ENCODE peak calls at places on chromosomes 16 and 17, in nine cellular contexts. R, U, P, T, L, K, W, N and C are unnamed samples.

GRCh38 chr16:27048316-27048715 is 18.4 kb upstream of the C16orf82 start:
- DNase-seq in R (no peak), U (no peak), P (no peak), T (no peak), L (no peak), K (no peak), W (no peak), N (peak), C (no peak)

GRCh38 chr16:48597563-48598392 is 12.2 kb downstream of the N4BP1 start:
- DNase-seq in R (no peak), U (peak), P (no peak), T (no peak), L (peak), K (no peak), W (no peak), N (no peak), C (peak)

GRCh38 chr17:77366558-77367245 is 225.9 kb downstream of the SEC14L1 start:
- DNase-seq in R (peak), U (peak), P (no peak), T (peak), L (peak), K (peak), W (no peak), N (peak), C (peak)

GRCh38 chr16:79380990-79381389 is 219.5 kb downstream of the MAF start:
- DNase-seq in R (no peak), U (no peak), P (no peak), T (no peak), L (peak), K (no peak), W (no peak), N (no peak), C (peak)

GRCh38 chr17:57266842-57267241 is 10.5 kb downstream of the MSI2 start:
- DNase-seq in R (no peak), U (no peak), P (no peak), T (no peak), L (no peak), K (no peak), W (no peak), N (no peak), C (no peak)

GRCh38 chr17:66737524-66737923 is 97.4 kb upstream of the CACNG5 start:
- DNase-seq in R (peak), U (peak), P (peak), T (no peak), L (peak), K (peak), W (no peak), N (peak), C (no peak)

GRCh38 chr16:66996324-66996982 is 8.1 kb downstream of the CES4A start:
- DNase-seq in R (peak), U (peak), P (peak), T (peak), L (peak), K (peak), W (no peak), N (peak), C (peak)

GRCh38 chr16:50802000-50802399 is 60.1 kb downstream of the CYLD start:
- DNase-seq in R (no peak), U (peak), P (no peak), T (no peak), L (peak), K (no peak), W (no peak), N (peak), C (peak)

GRCh38 chr16:31475949-31476304 is 4.0 kb downstream of the TGFB1I1 start:
- DNase-seq in R (no peak), U (no peak), P (no peak), T (no peak), L (no peak), K (no peak), W (no peak), N (no peak), C (no peak)

GRCh38 chr16:31479752-31480151 is 3.2 kb upstream of the SLC5A2 start:
- DNase-seq in R (no peak), U (no peak), P (no peak), T (no peak), L (no peak), K (no peak), W (no peak), N (no peak), C (no peak)

GRCh38 chr16:31478956-31479355 is 4.0 kb upstream of the SLC5A2 start:
- DNase-seq in R (no peak), U (no peak), P (no peak), T (no peak), L (no peak), K (no peak), W (no peak), N (no peak), C (no peak)

GRCh38 chr16:31476305-31477219 is 4.6 kb downstream of the TGFB1I1 start:
- DNase-seq in R (no peak), U (no peak), P (no peak), T (peak), L (no peak), K (peak), W (peak), N (no peak), C (no peak)

DNA sequence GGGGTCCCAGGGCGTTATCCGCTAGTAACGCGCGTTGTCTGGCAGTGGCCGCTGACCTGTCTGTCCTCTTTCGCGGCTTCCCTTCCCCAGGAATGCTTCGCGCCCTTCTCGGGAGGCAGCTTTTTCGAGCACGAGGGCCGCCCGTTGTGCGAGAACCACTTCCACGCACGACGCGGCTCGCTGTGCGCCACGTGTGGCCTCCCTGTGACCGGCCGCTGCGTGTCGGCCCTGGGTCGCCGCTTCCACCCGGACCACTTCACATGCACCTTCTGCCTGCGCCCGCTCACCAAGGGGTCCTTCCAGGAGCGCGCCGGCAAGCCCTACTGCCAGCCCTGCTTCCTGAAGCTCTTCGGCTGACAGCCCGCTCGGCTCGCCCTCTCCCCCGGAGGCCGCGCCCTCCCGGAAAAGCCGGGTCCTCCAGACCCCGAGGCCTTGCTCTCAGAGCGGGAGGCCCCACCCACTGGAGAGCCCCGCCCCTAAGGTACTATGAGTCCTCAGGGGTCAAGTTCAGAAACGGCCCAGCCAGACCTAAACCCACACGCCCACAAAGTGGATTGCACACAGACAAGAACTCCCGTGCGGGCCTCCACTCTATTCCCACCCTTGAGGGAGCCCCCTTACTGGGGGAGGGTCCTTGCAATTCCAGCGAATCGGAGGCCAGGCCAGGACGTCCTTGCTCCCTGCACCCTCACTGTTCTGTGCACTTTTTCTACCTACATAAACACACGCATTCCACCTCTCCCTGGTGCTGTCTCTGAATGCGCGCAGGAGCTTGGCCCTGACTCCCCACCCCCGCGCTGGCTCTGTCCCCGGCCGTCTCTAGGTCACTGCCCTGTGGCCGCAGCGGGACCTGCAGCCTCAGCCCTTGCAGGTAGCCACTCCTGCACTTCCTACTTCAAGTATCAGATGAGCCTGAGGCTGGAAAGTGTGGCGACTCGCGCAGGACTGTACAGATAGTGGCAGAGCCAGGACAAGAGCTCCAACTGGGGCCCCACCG is 5.4 kb upstream of the SLC5A2 start:
- DNase-seq in R (no peak), U (no peak), P (no peak), T (no peak), L (no peak), K (no peak), W (no peak), N (no peak), C (no peak)
- H3K4me3 ChIP-seq in R (no peak), U (no peak), P (peak), T (no peak), L (no peak), K (peak), W (peak), N (no peak), C (no peak)

DNA sequence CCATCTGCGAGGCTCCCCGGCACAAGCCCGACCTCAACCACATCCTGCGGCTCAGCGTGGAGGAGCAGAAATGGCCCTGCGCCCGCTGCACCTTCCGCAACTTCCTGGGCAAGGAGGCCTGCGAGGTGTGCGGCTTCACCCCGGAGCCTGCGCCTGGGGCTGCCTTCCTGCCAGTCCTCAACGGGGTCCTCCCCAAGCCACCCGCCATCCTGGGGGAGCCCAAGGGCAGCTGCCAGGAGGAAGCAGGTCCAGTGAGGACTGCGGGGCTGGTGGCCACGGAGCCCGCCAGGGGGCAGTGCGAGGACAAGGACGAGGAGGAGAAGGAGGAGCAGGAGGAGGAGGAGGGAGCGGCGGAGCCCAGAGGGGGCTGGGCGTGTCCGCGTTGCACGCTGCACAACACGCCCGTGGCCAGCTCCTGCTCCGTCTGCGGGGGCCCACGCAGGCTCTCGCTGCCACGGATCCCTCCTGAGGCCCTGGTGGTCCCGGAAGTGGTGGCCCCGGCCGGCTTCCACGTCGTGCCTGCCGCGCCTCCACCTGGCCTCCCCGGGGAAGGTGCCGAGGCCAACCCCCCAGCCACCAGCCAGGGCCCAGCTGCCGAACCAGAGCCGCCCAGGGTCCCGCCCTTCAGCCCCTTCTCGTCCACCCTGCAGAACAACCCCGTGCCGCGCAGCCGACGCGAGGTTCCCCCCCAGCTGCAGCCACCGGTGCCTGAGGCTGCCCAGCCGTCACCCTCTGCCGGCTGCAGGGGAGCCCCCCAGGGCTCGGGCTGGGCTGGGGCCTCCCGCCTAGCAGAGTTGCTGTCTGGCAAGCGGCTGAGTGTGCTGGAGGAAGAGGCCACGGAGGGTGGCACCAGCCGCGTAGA is 13.1 kb upstream of the PRR35 start:
- DNase-seq in R (peak), U (peak), P (no peak), T (peak), L (no peak), K (peak), W (peak), N (peak), C (peak)
- TF ChIP-seq CTCF in R (peak), U (peak), P (no peak), T (peak), L (peak), K (no peak), W (no peak), N (peak), C (peak)

DNA sequence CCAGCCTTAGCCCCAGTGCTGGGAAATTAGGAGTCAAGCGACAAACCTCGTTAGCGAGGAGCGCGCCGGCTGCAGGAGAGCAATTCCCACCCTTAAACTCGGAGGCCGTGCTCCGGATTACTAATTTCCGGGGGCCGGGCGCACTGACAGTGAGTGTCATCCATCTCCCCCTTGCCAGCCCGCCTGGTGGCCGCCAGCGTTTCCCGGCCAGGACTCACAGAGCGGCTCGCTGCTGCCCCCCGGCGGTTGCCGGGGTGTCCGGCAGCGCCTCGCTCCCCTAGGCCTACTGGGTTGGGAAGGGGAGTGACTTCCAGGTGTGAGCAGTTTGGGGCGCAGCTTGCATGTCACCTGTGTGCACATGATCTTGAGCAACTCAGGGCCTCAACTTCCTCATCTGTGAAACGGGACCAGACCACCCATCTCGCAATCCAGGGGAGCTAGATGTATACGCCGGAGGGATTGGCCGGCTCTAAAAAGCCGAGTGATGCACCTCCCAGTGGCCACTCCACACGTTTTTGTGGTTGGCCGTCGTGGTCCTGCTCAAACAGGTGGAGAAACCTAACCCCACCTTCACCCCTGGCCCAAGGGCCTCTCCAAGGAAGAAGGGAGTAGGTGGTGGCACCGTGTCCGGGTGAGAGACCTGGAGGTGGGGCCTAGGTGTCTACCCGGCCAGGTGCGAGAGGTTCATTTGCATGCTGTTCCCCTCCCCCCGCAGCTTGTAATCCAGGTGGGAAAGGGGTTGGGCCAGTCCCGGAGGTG is 2.5 kb upstream of the GSE1 start:
- DNase-seq in R (peak), U (peak), P (peak), T (peak), L (peak), K (peak), W (peak), N (peak), C (peak)
- H3K4me3 ChIP-seq in R (peak), U (no peak), P (peak), T (peak), L (peak), K (peak), W (peak), N (peak), C (peak)

DNA sequence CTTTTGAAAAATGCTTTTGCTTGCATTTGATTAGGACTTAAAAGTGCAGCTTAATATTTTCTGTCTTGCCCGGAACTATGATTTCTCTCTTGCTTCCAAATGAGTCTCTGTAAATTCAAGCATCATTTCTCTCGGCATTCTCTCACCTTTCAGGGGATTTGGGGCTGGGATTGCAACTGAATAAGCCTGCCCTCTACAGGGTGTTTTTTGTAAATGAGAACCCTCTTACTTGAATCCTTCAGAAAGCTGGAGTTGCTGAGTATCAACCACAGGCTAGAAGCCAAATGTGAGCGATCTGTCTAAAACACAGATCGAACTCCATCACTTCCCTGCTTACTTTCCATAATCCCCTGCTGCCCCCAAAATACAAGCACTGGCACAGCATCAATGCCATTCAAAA is 234.6 kb downstream of the TMEM114 start:
- DNase-seq in R (no peak), U (no peak), P (no peak), T (no peak), L (no peak), K (no peak), W (no peak), N (no peak), C (no peak)
- TF ChIP-seq CTCF in R (no peak), U (no peak), P (no peak), T (no peak), L (no peak), K (no peak), W (no peak), N (no peak), C (no peak)

DNA sequence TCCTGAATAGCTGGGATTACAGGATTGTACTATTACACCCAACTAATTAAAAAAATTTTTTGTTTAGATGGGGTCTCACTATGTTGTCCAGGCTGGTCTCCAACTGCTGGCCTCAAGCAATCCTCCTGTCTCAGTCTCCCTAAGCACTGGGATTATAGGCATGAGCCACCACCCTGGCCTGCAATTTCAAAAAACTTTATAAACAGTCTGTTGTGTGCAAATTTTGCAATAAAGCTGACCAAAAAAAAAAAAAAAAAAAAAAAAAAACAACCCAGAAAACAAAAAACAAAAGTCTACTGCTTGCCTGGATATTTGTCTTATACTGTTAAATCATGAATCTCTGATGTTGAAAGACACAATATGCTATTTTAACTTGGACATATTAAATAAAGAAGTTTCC is 4.4 kb downstream of the CREBBP start:
- DNase-seq in R (no peak), U (no peak), P (no peak), T (no peak), L (no peak), K (no peak), W (no peak), N (no peak), C (no peak)
- H3K4me3 ChIP-seq in R (no peak), U (no peak), P (no peak), T (no peak), L (no peak), K (no peak), W (no peak), N (no peak), C (no peak)